ENCODE peak calls at places on chromosomes 4 and X, in five cellular contexts. One of them, this sample, is unnamed.

GRCh38 chr4:5014007-5014682 is 5.1 kb downstream of the CYTL1 start:
- DNase-seq in prostate gland: no peak
- DNase-seq in suprapubic skin: no peak
- DNase-seq in breast epithelium: no peak
- DNase-seq in GM12891: no peak
- DNase-seq in this sample: no peak

GRCh38 chr4:139919513-139919912 is 234.5 kb downstream of the MAML3 start:
- DNase-seq in breast epithelium: no peak
- DNase-seq in suprapubic skin: no peak
- DNase-seq in prostate gland: no peak
- DNase-seq in GM12891: no peak
- DNase-seq in this sample: no peak

GRCh38 chrX:153568612-153569011 is 30.3 kb downstream of the CCNQ start:
- DNase-seq in breast epithelium: no peak
- DNase-seq in prostate gland: no peak
- DNase-seq in GM12891: no peak
- DNase-seq in suprapubic skin: no peak
- DNase-seq in this sample: no peak

GRCh38 chr4:102598102-102598758 is 97.1 kb downstream of the NFKB1 start:
- DNase-seq in GM12891: no peak
- DNase-seq in prostate gland: no peak
- DNase-seq in breast epithelium: no peak
- DNase-seq in suprapubic skin: no peak
- DNase-seq in this sample: no peak

GRCh38 chr4:8155048-8155447 is 3.6 kb downstream of the ABLIM2 start:
- DNase-seq in breast epithelium: no peak
- DNase-seq in GM12891: no peak
- DNase-seq in prostate gland: no peak
- DNase-seq in suprapubic skin: no peak
- DNase-seq in this sample: no peak

GRCh38 chr4:73080789-73081188 is 11.3 kb upstream of the COX18 start:
- DNase-seq in suprapubic skin: no peak
- DNase-seq in GM12891: no peak
- DNase-seq in prostate gland: no peak
- DNase-seq in breast epithelium: no peak
- DNase-seq in this sample: no peak

GRCh38 chr4:149347139-149347538 is 468.5 kb downstream of the IQCM start:
- DNase-seq in breast epithelium: no peak
- DNase-seq in suprapubic skin: no peak
- DNase-seq in GM12891: no peak
- DNase-seq in prostate gland: no peak
- DNase-seq in this sample: no peak

GRCh38 chr4:153345011-153345981 is 808 bp downstream of the MND1 start:
- DNase-seq in prostate gland: peak; percentile 10
- DNase-seq in suprapubic skin: peak; percentile 63
- DNase-seq in GM12891: no peak
- DNase-seq in breast epithelium: no peak
- DNase-seq in this sample: peak; percentile 19

GRCh38 chr4:77007358-77008230 is 58.0 kb downstream of the SEPTIN11 start:
- DNase-seq in suprapubic skin: no peak
- DNase-seq in breast epithelium: no peak
- DNase-seq in prostate gland: no peak
- DNase-seq in GM12891: no peak
- DNase-seq in this sample: peak; percentile 9

GRCh38 chr4:69697536-69697935 is 44.5 kb upstream of the UGT2A1 start:
- DNase-seq in suprapubic skin: no peak
- DNase-seq in prostate gland: no peak
- DNase-seq in breast epithelium: no peak
- DNase-seq in GM12891: no peak
- DNase-seq in this sample: no peak

GRCh38 chr4:89295415-89295927 is 12.1 kb downstream of the GPRIN3 start:
- DNase-seq in prostate gland: no peak
- DNase-seq in breast epithelium: no peak
- DNase-seq in suprapubic skin: no peak
- DNase-seq in GM12891: no peak
- DNase-seq in this sample: no peak

GRCh38 chr4:65437102-65437501 is 233.2 kb downstream of the EPHA5 start:
- DNase-seq in suprapubic skin: no peak
- DNase-seq in breast epithelium: no peak
- DNase-seq in GM12891: no peak
- DNase-seq in prostate gland: no peak
- DNase-seq in this sample: no peak

GRCh38 chr4:160299608-160300007 is 1196.7 kb downstream of the RAPGEF2 start:
- DNase-seq in suprapubic skin: no peak
- DNase-seq in GM12891: no peak
- DNase-seq in breast epithelium: no peak
- DNase-seq in prostate gland: no peak
- DNase-seq in this sample: no peak

GRCh38 chr4:13548984-13549546 is 4.8 kb upstream of the NKX3-2 start:
- DNase-seq in prostate gland: peak; percentile 65
- DNase-seq in GM12891: peak; percentile 70
- DNase-seq in breast epithelium: peak; percentile 68
- DNase-seq in suprapubic skin: no peak
- DNase-seq in this sample: peak; percentile 86

GRCh38 chrX:18886344-18887161 is 97.4 kb downstream of the PHKA2 start:
- DNase-seq in GM12891: peak; percentile 56
- DNase-seq in breast epithelium: peak; percentile 58
- DNase-seq in suprapubic skin: peak; percentile 81
- DNase-seq in prostate gland: peak; percentile 83
- DNase-seq in this sample: peak; percentile 28

GRCh38 chrX:118350715-118351114 is 4.8 kb downstream of the WDR44 start:
- DNase-seq in breast epithelium: no peak
- DNase-seq in prostate gland: no peak
- DNase-seq in suprapubic skin: no peak
- DNase-seq in GM12891: no peak
- DNase-seq in this sample: no peak

GRCh38 chr4:39067451-39067850 is 5.4 kb downstream of the KLHL5 start:
- DNase-seq in prostate gland: no peak
- DNase-seq in suprapubic skin: no peak
- DNase-seq in GM12891: no peak
- DNase-seq in breast epithelium: no peak
- DNase-seq in this sample: no peak

GRCh38 chr4:88858752-88859151 is 161.1 kb upstream of the NAP1L5 start:
- DNase-seq in suprapubic skin: no peak
- DNase-seq in prostate gland: no peak
- DNase-seq in GM12891: no peak
- DNase-seq in breast epithelium: no peak
- DNase-seq in this sample: no peak

GRCh38 chr4:149203256-149204001 is 612.2 kb downstream of the IQCM start:
- DNase-seq in prostate gland: no peak
- DNase-seq in suprapubic skin: no peak
- DNase-seq in GM12891: no peak
- DNase-seq in breast epithelium: no peak
- DNase-seq in this sample: no peak

GRCh38 chr4:168516841-168517240 is 20.0 kb downstream of the PALLD start:
- DNase-seq in breast epithelium: no peak
- DNase-seq in GM12891: no peak
- DNase-seq in prostate gland: no peak
- DNase-seq in suprapubic skin: no peak
- DNase-seq in this sample: no peak

GRCh38 chr4:19496752-19497151 is 755.0 kb upstream of the SLIT2 start:
- DNase-seq in suprapubic skin: no peak
- DNase-seq in prostate gland: no peak
- DNase-seq in breast epithelium: no peak
- DNase-seq in GM12891: no peak
- DNase-seq in this sample: no peak

GRCh38 chr4:25368315-25368714 is 8.7 kb upstream of the ANAPC4 start:
- DNase-seq in GM12891: no peak
- DNase-seq in suprapubic skin: no peak
- DNase-seq in breast epithelium: no peak
- DNase-seq in prostate gland: no peak
- DNase-seq in this sample: no peak

GRCh38 chr4:135672202-135672601 is 1470.6 kb upstream of the PABPC4L start:
- DNase-seq in suprapubic skin: no peak
- DNase-seq in prostate gland: no peak
- DNase-seq in breast epithelium: no peak
- DNase-seq in GM12891: no peak
- DNase-seq in this sample: no peak

GRCh38 chrX:107729558-107730297 is 45.9 kb downstream of the TSC22D3 start:
- DNase-seq in prostate gland: peak; percentile 77
- DNase-seq in suprapubic skin: no peak
- DNase-seq in GM12891: no peak
- DNase-seq in breast epithelium: no peak
- DNase-seq in this sample: no peak

GRCh38 chr4:110622841-110623709 is at the start of gene PITX2:
- DNase-seq in suprapubic skin: peak; percentile 95
- DNase-seq in prostate gland: peak; percentile 45
- DNase-seq in GM12891: no peak
- DNase-seq in breast epithelium: no peak
- DNase-seq in this sample: no peak
- TF ChIP-seq POLR2A in suprapubic skin: no peak
- TF ChIP-seq POLR2A in prostate gland: peak; percentile 35
- TF ChIP-seq POLR2A in GM12891: no peak
- TF ChIP-seq POLR2A in breast epithelium: no peak
- TF ChIP-seq POLR2A in this sample: no peak

DNA sequence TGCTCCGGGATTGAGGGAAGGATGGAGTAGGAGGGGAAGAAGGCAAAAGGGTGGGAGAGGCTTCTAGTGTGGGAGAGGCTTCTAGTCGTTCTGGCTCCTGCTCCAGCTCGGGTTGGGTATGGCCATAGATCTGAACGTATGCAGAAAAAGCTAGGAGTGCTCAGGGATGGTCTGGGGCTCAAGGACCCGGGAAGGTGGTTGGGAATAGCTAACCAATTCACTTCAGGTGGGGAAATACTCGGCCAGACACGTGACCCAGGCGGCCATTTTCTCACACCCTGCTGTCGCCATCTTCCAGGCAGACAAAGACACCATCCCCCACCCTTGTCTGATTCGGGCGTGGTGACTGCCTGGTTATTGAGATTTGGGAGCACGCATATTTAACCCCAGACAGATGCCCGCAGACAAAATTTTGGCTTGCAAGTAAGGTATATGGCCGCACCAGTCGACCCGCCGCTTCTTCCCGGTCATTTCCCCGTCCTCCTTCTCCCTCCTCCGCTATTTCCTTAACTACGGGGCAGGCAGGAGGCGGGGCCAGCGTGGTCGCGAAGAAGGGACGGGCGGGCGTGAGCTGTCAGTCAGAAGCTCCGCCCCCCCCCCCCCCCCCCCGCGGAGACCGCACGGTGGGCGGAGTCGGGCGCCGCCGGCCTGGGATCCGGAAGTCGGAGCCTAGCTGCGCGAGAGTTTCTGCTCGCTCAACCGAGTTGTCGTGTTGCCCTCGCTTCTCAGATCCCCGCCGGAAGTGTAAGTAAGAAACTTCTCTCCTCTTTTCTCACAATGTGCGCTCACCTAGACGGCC is at the start of gene GNL3L:
- DNase-seq in prostate gland: peak; percentile 79
- DNase-seq in breast epithelium: peak; percentile 83
- DNase-seq in suprapubic skin: peak; percentile 90
- DNase-seq in GM12891: peak; percentile 52
- DNase-seq in this sample: peak; percentile 33
- TF ChIP-seq POLR2A in prostate gland: peak; percentile 42
- TF ChIP-seq POLR2A in breast epithelium: no peak
- TF ChIP-seq POLR2A in suprapubic skin: peak; percentile 16
- TF ChIP-seq POLR2A in GM12891: no peak
- TF ChIP-seq POLR2A in this sample: no peak

DNA sequence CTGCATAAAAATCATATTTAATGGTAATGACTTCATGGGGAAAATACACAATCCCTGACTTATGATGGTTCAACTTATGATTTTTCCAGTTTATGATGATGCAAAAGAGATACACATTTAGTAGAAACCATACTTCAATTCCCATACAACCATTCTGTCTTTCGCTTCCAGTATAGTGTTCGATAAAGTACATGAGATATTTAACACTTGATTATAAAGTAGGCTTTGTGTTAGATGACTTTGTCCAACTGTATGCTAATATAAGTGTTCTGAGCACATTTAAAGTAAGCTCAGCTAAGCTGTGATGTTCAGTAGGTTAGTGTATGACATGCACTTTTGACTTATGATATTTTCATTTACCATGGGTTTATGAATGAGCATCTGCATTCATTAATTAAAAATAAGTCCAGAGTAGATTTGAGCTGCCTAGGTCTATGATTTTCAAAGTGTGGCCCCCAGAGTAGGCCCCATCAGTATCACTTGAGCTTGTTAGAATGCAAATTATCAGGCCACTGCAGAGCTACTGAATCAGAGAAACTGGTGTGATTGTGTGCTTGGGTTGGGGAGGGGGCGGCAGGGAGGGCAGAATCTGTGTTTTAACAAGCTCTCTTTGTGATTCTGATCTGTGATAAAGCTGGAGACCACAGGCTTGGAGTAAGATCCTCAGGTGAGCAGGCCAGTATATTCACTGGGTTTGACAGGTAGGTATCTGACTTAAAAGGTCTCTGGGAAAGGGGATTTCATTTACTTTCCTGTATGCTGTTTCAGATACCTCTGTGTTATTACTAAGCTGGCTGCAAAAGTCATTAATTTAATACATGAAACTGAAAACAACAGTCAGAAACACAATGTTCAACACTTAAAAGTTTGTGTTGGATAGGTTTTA is 8.4 kb downstream of the ATP10D start:
- DNase-seq in suprapubic skin: no peak
- DNase-seq in breast epithelium: no peak
- DNase-seq in prostate gland: no peak
- DNase-seq in GM12891: no peak
- DNase-seq in this sample: no peak
- TF ChIP-seq POLR2A in suprapubic skin: no peak
- TF ChIP-seq POLR2A in breast epithelium: no peak
- TF ChIP-seq POLR2A in prostate gland: no peak
- TF ChIP-seq POLR2A in GM12891: peak; percentile 90
- TF ChIP-seq POLR2A in this sample: no peak

GRCh38 chrX:9352243-9352642 is 112.6 kb upstream of the TBL1X start:
- DNase-seq in GM12891: no peak
- DNase-seq in prostate gland: no peak
- DNase-seq in suprapubic skin: no peak
- DNase-seq in breast epithelium: no peak
- DNase-seq in this sample: no peak
- TF ChIP-seq POLR2A in GM12891: no peak
- TF ChIP-seq POLR2A in prostate gland: no peak
- TF ChIP-seq POLR2A in suprapubic skin: no peak
- TF ChIP-seq POLR2A in breast epithelium: no peak
- TF ChIP-seq POLR2A in this sample: no peak

GRCh38 chr4:17614416-17615299 is at the start of gene MED28:
- DNase-seq in breast epithelium: peak; percentile 95
- DNase-seq in prostate gland: peak; percentile 96
- DNase-seq in GM12891: peak; percentile 89
- DNase-seq in suprapubic skin: peak; percentile 99
- DNase-seq in this sample: peak; percentile 77
- TF ChIP-seq POLR2A in breast epithelium: peak; percentile 95
- TF ChIP-seq POLR2A in prostate gland: peak; percentile 78
- TF ChIP-seq POLR2A in GM12891: peak; percentile 94
- TF ChIP-seq POLR2A in suprapubic skin: peak; percentile 92
- TF ChIP-seq POLR2A in this sample: peak; percentile 77